ENCODE peak calls at places on chromosome X, in five cellular contexts. X, M, A, F and L are unnamed samples.

GRCh38 chrX:44569122-44569521 is 26.5 kb upstream of the FUNDC1 start:
- DNase-seq in X (no peak), M (no peak), F (no peak), A (no peak), L (no peak)

GRCh38 chrX:128781506-128781905 is 729.3 kb upstream of the ACTRT1 start:
- DNase-seq in A (no peak), F (no peak), M (peak), X (no peak), L (no peak)

GRCh38 chrX:5726246-5726645 is 502.4 kb downstream of the NLGN4X start:
- DNase-seq in M (no peak), X (no peak), F (no peak), A (no peak), L (no peak)

GRCh38 chrX:46589977-46590723 is 16.6 kb downstream of the CHST7 start:
- DNase-seq in M (no peak), X (no peak), A (no peak), F (no peak), L (no peak)

GRCh38 chrX:47420967-47421366 is 50.6 kb downstream of the ZNF157 start:
- DNase-seq in X (no peak), A (no peak), M (no peak), F (no peak), L (no peak)

GRCh38 chrX:30488092-30488491 is 89.5 kb downstream of the TASL start:
- DNase-seq in X (no peak), A (no peak), M (no peak), F (no peak), L (no peak)

GRCh38 chrX:155888139-155888538 is 7.0 kb downstream of the VAMP7 start:
- DNase-seq in M (no peak), F (no peak), X (no peak), A (no peak), L (no peak)

GRCh38 chrX:16469870-16470269 is 180.1 kb upstream of the S100G start:
- DNase-seq in M (no peak), A (no peak), X (no peak), F (no peak), L (no peak)

GRCh38 chrX:130896816-130897508 is 6.0 kb downstream of the ENOX2 start:
- DNase-seq in A (no peak), X (no peak), M (no peak), F (no peak), L (no peak)

GRCh38 chrX:18792828-18793227 is 85.4 kb downstream of the PPEF1 start:
- DNase-seq in F (no peak), A (no peak), M (no peak), X (no peak), L (no peak)

GRCh38 chrX:40414335-40414734 is 166.4 kb upstream of the ATP6AP2 start:
- DNase-seq in F (no peak), M (no peak), A (no peak), X (no peak), L (no peak)

GRCh38 chrX:86002076-86002896 is 45.1 kb downstream of the CHM start:
- DNase-seq in F (peak), M (peak), X (no peak), A (no peak), L (peak)

GRCh38 chrX:73577368-73577767 is 14.4 kb downstream of the CHIC1 start:
- DNase-seq in X (no peak), F (no peak), M (no peak), A (no peak), L (no peak)

GRCh38 chrX:23896983-23897382 is 10.8 kb downstream of the APOO start:
- DNase-seq in F (no peak), M (no peak), A (no peak), X (no peak), L (no peak)

GRCh38 chrX:77342028-77342427 is 105.2 kb upstream of the FGF16 start:
- DNase-seq in M (no peak), A (no peak), F (no peak), X (no peak), L (no peak)

GRCh38 chrX:152530967-152531366 is 79.9 kb upstream of the GABRA3 start:
- DNase-seq in X (no peak), M (no peak), A (no peak), F (no peak), L (no peak)

GRCh38 chrX:53268173-53268572 is 13.2 kb downstream of the IQSEC2 start:
- DNase-seq in F (no peak), M (no peak), X (no peak), A (no peak), L (no peak)

GRCh38 chrX:134898450-134898849 is 92.3 kb upstream of the SMIM10 start:
- DNase-seq in F (no peak), M (no peak), X (no peak), A (no peak), L (no peak)

GRCh38 chrX:134891652-134892051 is 99.1 kb upstream of the SMIM10 start:
- DNase-seq in X (no peak), A (no peak), M (no peak), F (no peak), L (no peak)

GRCh38 chrX:134896194-134896593 is 94.6 kb upstream of the SMIM10 start:
- DNase-seq in A (no peak), M (no peak), F (no peak), X (no peak), L (no peak)

GRCh38 chrX:134895785-134896184 is 95.0 kb upstream of the SMIM10 start:
- DNase-seq in M (no peak), X (no peak), A (no peak), F (no peak), L (no peak)

DNA sequence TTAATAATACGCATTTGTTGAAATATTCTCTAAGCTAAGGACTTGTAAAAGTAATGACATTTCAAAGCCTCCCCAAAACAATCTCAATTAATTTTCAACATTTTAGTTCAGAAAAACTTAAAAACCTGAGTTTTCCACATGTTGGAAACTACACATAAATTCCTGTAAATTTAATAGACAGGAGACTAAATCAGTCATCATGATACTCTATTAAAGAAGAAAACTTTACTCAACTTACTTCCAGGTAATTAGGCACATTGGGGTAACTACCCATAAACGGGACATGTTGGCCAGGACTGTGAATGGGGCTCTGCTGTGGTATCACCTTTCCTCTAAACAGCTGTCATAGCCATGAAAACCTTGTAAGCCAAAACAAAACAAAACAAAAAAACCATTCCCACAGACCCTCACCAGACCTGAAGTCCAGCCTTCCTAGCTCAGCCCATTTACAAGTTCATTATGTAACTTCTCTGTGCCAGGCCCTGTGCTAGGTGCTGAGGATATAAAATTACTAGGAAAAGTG is 96.4 kb upstream of the SMIM10 start:
- DNase-seq in X (no peak), A (no peak), M (no peak), F (no peak), L (no peak)
- H3K27ac ChIP-seq in X (no peak), A (no peak), M (no peak), F (no peak), L (no peak)

DNA sequence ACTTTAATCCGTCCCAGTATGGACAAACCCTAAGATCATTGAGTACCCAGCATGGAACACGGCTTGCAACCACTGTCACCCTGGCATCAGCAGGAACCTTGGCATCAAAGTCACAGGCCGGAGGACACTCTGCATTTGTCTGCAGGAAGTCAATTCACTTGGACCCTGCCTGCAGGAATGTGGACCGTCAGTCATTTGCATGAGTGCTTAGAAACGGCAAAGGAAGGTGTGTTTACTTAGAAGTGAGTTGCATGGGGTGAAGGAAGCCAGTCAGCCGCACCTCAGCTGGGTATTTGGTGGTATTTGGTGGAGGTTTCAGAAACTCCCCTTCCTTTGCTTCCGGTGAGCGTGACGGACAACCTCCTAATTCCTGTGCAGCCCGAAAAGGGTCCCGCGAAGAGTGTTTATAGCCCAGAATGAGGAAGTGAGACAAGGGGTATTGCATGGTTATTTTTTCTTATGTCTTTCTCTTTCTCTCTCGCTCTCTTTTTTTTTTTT is 15.5 kb downstream of the P2RY8 start:
- DNase-seq in A (no peak), X (no peak), M (peak), F (peak), L (no peak)
- H3K4me3 ChIP-seq in A (no peak), X (no peak), M (peak), F (no peak), L (peak)

GRCh38 chrX:10008483-10009056 is 41.4 kb downstream of the CLDN34 start:
- DNase-seq in A (no peak), M (no peak), F (no peak), X (no peak), L (no peak)

GRCh38 chrX:10012776-10013175 is 45.6 kb downstream of the CLDN34 start:
- DNase-seq in F (no peak), A (no peak), M (no peak), X (no peak), L (no peak)

GRCh38 chrX:10011991-10012390 is 44.8 kb downstream of the CLDN34 start:
- DNase-seq in F (no peak), M (no peak), X (no peak), A (no peak), L (peak)

GRCh38 chrX:10010686-10011085 is 43.5 kb downstream of the CLDN34 start:
- DNase-seq in M (no peak), A (no peak), F (no peak), X (no peak), L (no peak)

DNA sequence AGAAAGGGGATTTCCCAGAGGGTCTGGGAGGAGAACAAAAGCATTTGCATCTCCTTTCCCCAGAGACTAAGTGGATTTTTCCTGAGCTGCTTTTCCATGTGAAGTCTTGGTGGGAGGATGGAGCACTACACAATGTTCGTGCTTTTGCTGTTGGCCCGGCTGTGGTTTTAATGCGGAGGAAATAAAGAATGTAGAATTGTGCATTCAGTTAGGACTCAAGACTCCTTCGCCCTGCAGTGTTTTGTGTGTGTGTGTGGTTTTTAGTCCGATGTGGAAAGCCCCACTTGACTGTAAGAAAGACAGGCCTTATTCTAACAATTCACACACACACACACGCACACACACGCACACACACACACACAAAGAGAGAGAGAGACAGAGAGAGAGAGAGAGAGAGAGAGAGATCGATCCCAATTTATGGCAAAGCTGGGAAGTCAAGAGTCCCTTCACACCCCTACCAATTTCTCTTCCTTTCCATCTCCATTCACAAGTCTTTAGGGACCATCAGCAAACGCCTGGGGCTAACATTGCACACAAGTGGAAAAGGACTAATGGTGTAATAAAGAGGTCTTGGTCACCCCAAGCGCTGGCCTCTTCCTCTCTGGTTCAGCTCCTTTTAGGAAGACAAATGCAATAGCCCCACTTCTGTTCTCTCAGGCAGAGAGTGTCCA is 44.2 kb downstream of the CLDN34 start:
- DNase-seq in X (no peak), A (no peak), M (no peak), F (no peak), L (no peak)
- H3K27ac ChIP-seq in X (no peak), A (no peak), M (no peak), F (no peak), L (peak)

GRCh38 chrX:150506486-150506885 is 61.9 kb upstream of the MTM1 start:
- DNase-seq in X (no peak), M (no peak), F (no peak), A (no peak), L (no peak)

GRCh38 chrX:150503898-150504219 is 64.6 kb upstream of the MTM1 start:
- DNase-seq in A (no peak), X (no peak), M (no peak), F (no peak), L (peak)

GRCh38 chrX:150502979-150503897 is 65.2 kb upstream of the MTM1 start:
- DNase-seq in A (no peak), X (no peak), F (no peak), M (no peak), L (no peak)

GRCh38 chrX:150506020-150506419 is 62.4 kb upstream of the MTM1 start:
- DNase-seq in A (no peak), F (no peak), X (no peak), M (no peak), L (no peak)

DNA sequence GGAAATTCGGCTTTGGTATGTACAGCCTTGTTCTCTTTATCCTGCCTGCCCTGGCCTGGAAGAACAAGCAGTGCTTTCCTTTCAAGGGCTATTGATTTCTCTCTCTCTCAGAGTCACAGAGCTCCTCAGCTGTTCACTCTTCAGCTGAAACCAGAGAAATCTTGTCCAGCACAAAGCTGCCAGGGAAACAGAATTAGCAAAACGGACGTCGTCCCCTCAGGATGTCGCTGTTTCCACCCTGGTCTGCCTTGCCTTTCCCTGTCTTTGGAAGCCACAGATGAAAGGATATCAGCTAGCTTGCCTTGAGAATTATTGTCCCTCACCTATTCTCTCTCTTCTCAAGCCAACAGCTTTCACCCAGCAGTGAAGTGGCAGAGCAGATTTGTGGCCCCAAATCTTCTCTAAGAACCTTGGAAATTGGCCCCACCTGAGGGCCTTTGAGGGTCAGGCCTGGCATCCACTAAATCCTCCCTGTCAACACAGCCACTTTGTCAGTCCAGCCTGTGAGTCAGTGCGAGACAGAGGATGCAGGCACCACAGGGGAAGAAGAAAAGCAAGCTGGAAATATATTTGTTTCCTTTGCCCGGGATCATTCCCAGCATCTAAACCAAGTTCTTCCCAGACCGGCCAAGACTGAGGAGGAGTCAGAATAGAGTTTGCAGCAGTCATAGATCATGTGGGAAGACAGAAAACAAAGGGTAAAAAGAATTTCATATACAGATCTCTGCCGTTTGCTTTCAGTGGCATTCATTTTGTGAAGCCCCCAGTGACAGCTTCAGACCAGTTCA is 63.8 kb upstream of the MTM1 start:
- DNase-seq in X (no peak), A (no peak), F (no peak), M (no peak), L (no peak)
- H3K4me3 ChIP-seq in X (no peak), A (no peak), F (no peak), M (no peak), L (no peak)